ENCODE peak calls at places on chromosomes 3 and 15, in four cellular contexts. F is IMR-90, M is HCT116, T is OCI-LY7. A is an unnamed sample.

GRCh38 chr3:53337167-53337940 is 10.0 kb downstream of the DCP1A start:
- DNase-seq in M (no peak), T (no peak), F (no peak), A (no peak)

GRCh38 chr3:186938716-186939115 is 8.4 kb downstream of the ST6GAL1 start:
- DNase-seq in M (no peak), F (peak; percentile 75), T (no peak), A (no peak)

GRCh38 chr3:141279074-141279945 is 47.7 kb downstream of the PXYLP1 start:
- DNase-seq in M (no peak), F (peak; percentile 50), T (peak; percentile 29), A (peak; percentile 9)

GRCh38 chr3:122964844-122965243 is 62.7 kb downstream of the SEMA5B start:
- DNase-seq in F (no peak), T (no peak), M (no peak), A (no peak)

GRCh38 chr15:32956006-32956405 is 238.2 kb downstream of the GREM1 start:
- DNase-seq in F (peak; percentile 95), M (peak; percentile 33), T (peak; percentile 63), A (peak; percentile 50)

GRCh38 chr3:16534914-16535301 is 21.4 kb upstream of the RFTN1 start:
- DNase-seq in T (no peak), M (no peak), F (no peak), A (no peak)

GRCh38 chr3:13776253-13777050 is 103.4 kb downstream of the WNT7A start:
- DNase-seq in T (no peak), F (no peak), M (no peak), A (no peak)

GRCh38 chr15:68536331-68537095 is 42.3 kb upstream of the CORO2B start:
- DNase-seq in F (peak; percentile 98), T (no peak), M (no peak), A (no peak)

GRCh38 chr3:67804089-67804488 is 149.7 kb upstream of the SUCLG2 start:
- DNase-seq in M (no peak), T (no peak), F (peak; percentile 7), A (no peak)

GRCh38 chr3:124669470-124669869 is 60.8 kb upstream of the UMPS start:
- DNase-seq in M (no peak), F (peak; percentile 89), T (no peak), A (no peak)

GRCh38 chr3:45362768-45363167 is 25.6 kb upstream of the LARS2 start:
- DNase-seq in F (peak; percentile 55), M (no peak), T (no peak), A (no peak)

GRCh38 chr15:84819291-84819768 is 2.2 kb downstream of the ALPK3 start:
- DNase-seq in M (no peak), F (no peak), T (no peak), A (no peak)

GRCh38 chr15:97009036-97009555 is 678.6 kb downstream of the NR2F2 start:
- DNase-seq in F (no peak), M (no peak), T (no peak), A (no peak)

GRCh38 chr3:143934791-143935190 is 36.8 kb upstream of the DIPK2A start:
- DNase-seq in F (no peak), M (no peak), T (no peak), A (no peak)

GRCh38 chr15:28953573-28954195 is 67.9 kb downstream of the APBA2 start:
- DNase-seq in F (no peak), M (no peak), T (no peak), A (no peak)

GRCh38 chr3:132879651-132880050 is 157.4 kb upstream of the NPHP3 start:
- DNase-seq in T (no peak), F (no peak), M (no peak), A (no peak)

GRCh38 chr3:41575754-41576153 is 376.4 kb downstream of the CTNNB1 start:
- DNase-seq in M (no peak), T (no peak), F (no peak), A (no peak)

GRCh38 chr3:111904376-111905241 is 45.5 kb downstream of the PHLDB2 start:
- DNase-seq in T (no peak), F (peak; percentile 92), M (peak; percentile 89), A (no peak)

GRCh38 chr3:120057029-120057428 is 37.2 kb downstream of the GSK3B start:
- DNase-seq in F (no peak), M (no peak), T (no peak), A (no peak)

GRCh38 chr3:160225181-160226025 is at the start of gene C3orf80:
- DNase-seq in T (peak; percentile 30), M (peak; percentile 21), F (peak; percentile 26), A (no peak)

DNA sequence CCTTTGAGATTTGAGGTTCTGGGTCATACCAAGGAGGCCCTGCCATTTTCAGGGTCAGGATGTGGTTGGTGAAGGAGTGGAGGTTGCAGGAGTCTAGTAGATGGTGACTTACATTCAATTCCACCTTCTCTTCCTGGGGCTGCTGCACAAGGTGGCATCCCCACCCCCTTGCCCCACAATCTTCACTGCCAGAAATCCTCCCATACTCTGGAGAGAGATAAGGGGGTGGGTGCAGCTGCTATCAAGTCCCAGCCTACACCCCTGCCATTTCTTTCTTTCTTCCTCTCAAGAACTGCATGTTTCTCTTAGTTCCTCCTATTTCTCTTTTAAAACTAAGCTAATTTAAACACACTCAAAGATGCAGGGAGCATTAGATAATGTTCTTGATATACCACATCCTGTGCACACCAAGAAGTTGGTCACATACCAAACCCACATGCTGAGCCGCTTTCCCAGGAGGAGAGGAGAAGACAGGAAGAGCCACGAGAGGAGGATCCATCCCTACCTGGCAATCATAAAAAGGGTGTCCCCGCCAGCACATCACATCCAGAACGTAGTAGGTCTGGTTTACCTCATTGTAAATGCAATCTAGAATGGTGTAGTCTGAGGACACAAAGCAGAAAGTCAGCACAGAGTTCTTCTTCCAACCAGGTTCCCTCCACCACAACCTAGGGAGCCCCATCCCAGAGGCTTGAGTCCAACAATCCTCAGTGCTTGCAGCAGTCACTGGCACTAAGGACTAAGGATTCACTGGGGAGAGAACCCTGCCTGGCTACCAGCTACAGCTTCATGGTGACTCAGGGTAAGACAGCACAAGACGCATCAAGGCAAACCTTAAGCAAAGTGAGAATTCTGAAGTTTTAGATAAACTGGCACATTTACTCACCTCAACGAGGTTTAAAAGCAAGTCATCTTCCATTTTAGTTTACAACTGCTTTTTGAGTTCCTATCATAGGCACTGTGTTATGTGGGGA is 18.5 kb downstream of the SNUPN start:
- DNase-seq in M (no peak), T (no peak), F (peak; percentile 51), A (no peak)
- H3K4me3 ChIP-seq in M (no peak overlapping the region), T (no peak overlapping the region), F (no peak overlapping the region), A (no peak overlapping the region)

GRCh38 chr3:32431481-32431880 is 39.8 kb downstream of the CMTM7 start:
- DNase-seq in T (no peak), F (no peak), M (no peak), A (no peak)

GRCh38 chr3:32434206-32434605 is 42.6 kb downstream of the CMTM7 start:
- DNase-seq in T (no peak), F (no peak), M (no peak), A (no peak)

GRCh38 chr3:32430900-32431299 is 39.2 kb downstream of the CMTM7 start:
- DNase-seq in T (no peak), M (no peak), F (no peak), A (no peak)

GRCh38 chr3:32432711-32433530 is 41.3 kb downstream of the CMTM7 start:
- DNase-seq in T (peak; percentile 62), M (no peak), F (peak; percentile 47), A (no peak)

GRCh38 chr3:32432045-32432710 is 40.5 kb downstream of the CMTM7 start:
- DNase-seq in T (no peak), M (no peak), F (no peak), A (no peak)
- H3K27ac ChIP-seq in T (peak overlapping the region; percentile 48), M (no peak overlapping the region), F (no peak overlapping the region), A (no peak overlapping the region)

GRCh38 chr3:74060201-74060600 is 435.5 kb upstream of the PDZRN3 start:
- DNase-seq in T (no peak), M (no peak), F (no peak), A (no peak)

GRCh38 chr3:74057169-74057568 is 432.4 kb upstream of the PDZRN3 start:
- DNase-seq in T (no peak), F (no peak), M (no peak), A (no peak)

GRCh38 chr3:74055064-74055463 is 430.3 kb upstream of the PDZRN3 start:
- DNase-seq in F (no peak), M (no peak), T (no peak), A (no peak)

GRCh38 chr3:74054566-74054965 is 429.8 kb upstream of the PDZRN3 start:
- DNase-seq in F (no peak), M (no peak), T (no peak), A (no peak)

GRCh38 chr3:74059301-74059700 is 434.6 kb upstream of the PDZRN3 start:
- DNase-seq in M (no peak), F (no peak), T (no peak), A (no peak)
- H3K4me1 ChIP-seq in M (no peaks in the 10 kb centered on the region), F (no peaks in the 10 kb centered on the region), T (no peaks in the 10 kb centered on the region), A (no peaks in the 10 kb centered on the region)

GRCh38 chr3:114758828-114759709 is 388.0 kb downstream of the ZBTB20 start:
- DNase-seq in M (no peak), F (peak; percentile 59), T (no peak), A (no peak)

GRCh38 chr3:114764056-114764492 is 383.0 kb downstream of the ZBTB20 start:
- DNase-seq in M (no peak), T (no peak), F (peak; percentile 28), A (no peak)

GRCh38 chr3:114760679-114761078 is 386.4 kb downstream of the ZBTB20 start:
- DNase-seq in M (no peak), F (no peak), T (no peak), A (no peak)

GRCh38 chr3:114756506-114757279 is 390.4 kb downstream of the ZBTB20 start:
- DNase-seq in T (no peak), M (peak; percentile 61), F (peak; percentile 56), A (no peak)

GRCh38 chr3:114762144-114762543 is 384.9 kb downstream of the ZBTB20 start:
- DNase-seq in F (no peak), T (no peak), M (no peak), A (no peak)
- H3K4me3 ChIP-seq in F (no peak overlapping the region), T (no peak overlapping the region), M (no peak overlapping the region), A (no peak overlapping the region)

A was measured in iPS DF 6.9.